ENCODE peak calls at places on chromosomes 13 and 19, in ten cellular contexts. B is A549, P is K562, S is HepG2, X is HCT116, L is heart left ventricle, H is upper lobe of left lung, U is body of pancreas, Z is gastrocnemius medialis, I is right lobe of liver. N is an unnamed sample.

GRCh38 chr13:28037399-28037798 is 48.9 kb upstream of the URAD start:
- ATAC-seq in B (no peak), P (no peak), S (no peak), X (peak; percentile 79), L (no peak), H (no peak), U (no peak), Z (no peak), I (no peak), N (no peak)

GRCh38 chr19:50981587-50982146 is 2.0 kb downstream of the KLK7 start:
- ATAC-seq in B (peak; percentile 51), P (peak; percentile 46), S (no peak), X (no peak), L (no peak), H (no peak), U (no peak), Z (no peak), I (peak; percentile 31), N (no peak)

GRCh38 chr19:48135411-48135810 is 24.8 kb upstream of the PLA2G4C start:
- ATAC-seq in B (no peak), P (peak; percentile 75), S (peak; percentile 24), X (peak; percentile 60), L (no peak), H (no peak), U (no peak), Z (no peak), I (no peak), N (no peak)

GRCh38 chr19:32421589-32422361 is 16.2 kb downstream of the DPY19L3 start:
- ATAC-seq in B (no peak), P (peak; percentile 89), S (no peak), X (no peak), L (peak; percentile 65), H (peak; percentile 69), U (no peak), Z (no peak), I (peak; percentile 77), N (no peak)

GRCh38 chr19:16571689-16572331 is 405 bp downstream of the SLC35E1 start:
- ATAC-seq in B (peak; percentile 48), P (peak; percentile 28), S (peak; percentile 2), X (peak; percentile 38), L (no peak), H (peak; percentile 10), U (peak; percentile 20), Z (peak; percentile 14), I (no peak), N (peak; percentile 44)

GRCh38 chr19:1133471-1133929 is 29.7 kb downstream of the GPX4 start:
- ATAC-seq in B (peak; percentile 36), P (peak; percentile 71), S (peak; percentile 13), X (peak; percentile 90), L (no peak), H (peak; percentile 15), U (no peak), Z (no peak), I (peak; percentile 1), N (no peak)

GRCh38 chr13:40254394-40254793 is 412.0 kb downstream of the FOXO1 start:
- ATAC-seq in B (no peak), P (no peak), S (no peak), X (no peak), L (no peak), H (no peak), U (no peak), Z (no peak), I (no peak), N (no peak)

GRCh38 chr13:79406597-79406908 is 498 bp upstream of the RBM26 start:
- ATAC-seq in B (no peak), P (peak; percentile 36), S (peak; percentile 69), X (peak; percentile 52), L (no peak), H (peak; percentile 34), U (peak; percentile 21), Z (peak; percentile 46), I (peak; percentile 54), N (no peak)

DNA sequence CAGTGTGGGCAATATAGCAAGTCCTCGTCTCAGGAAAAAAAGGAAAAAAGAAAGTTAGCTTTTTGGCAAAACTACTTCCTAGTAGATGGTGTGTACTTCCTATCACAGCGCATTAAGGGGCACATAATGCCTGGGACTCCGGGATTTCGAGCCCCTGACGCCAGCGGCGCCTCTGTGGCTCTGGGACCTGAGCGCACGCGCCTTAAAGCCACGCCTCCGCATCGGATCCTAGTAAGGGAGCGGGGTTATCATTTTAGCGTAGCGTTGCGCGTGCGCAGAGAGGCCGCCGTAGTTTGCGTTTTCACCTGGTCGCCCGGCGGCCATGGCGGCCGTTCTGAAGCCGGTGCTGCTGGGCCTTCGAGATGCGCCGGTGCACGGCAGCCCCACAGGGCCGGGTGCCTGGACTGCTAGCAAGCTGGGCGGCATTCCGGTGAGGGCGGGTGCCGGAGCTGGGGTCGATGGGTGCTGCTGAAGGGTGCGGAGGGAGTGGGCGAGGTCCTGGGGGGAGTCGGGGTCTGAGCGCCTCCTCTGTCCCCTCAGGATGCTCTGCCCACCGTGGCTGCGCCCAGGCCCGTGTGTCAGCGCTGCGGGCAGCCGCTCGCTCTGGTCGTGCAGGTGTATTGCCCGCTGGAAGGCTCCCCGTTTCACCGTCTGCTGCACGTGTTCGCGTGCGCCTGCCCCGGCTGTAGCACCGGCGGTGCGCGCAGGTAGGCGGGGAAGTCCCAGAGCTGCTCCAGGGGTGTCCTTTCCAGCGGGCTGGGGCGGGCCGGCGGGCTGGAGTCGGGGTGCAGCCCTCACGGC is at the start of gene PDCD2L:
- ATAC-seq in B (peak; percentile 93), P (peak; percentile 96), S (peak; percentile 92), X (peak; percentile 94), L (peak; percentile 95), H (peak; percentile 97), U (peak; percentile 95), Z (peak; percentile 98), I (peak; percentile 94), N (peak; percentile 92)
- TF ChIP-seq POLR2A in B (peak; percentile 96), P (peak; percentile 90), S (peak; percentile 79), X (peak; percentile 78), L (no peak), H (no peak), U (peak; percentile 44), Z (peak; percentile 73), I (peak; percentile 57), N (peak; percentile 62)

GRCh38 chr13:98960331-98961203 is 17.3 kb downstream of the DOCK9 start:
- ATAC-seq in B (no peak), P (peak; percentile 50), S (no peak), X (no peak), L (peak; percentile 80), H (no peak), U (no peak), Z (peak; percentile 46), I (peak; percentile 59), N (peak; percentile 23)
- H3K27ac ChIP-seq in B (no peak overlapping the region), P (no peak overlapping the region), S (no peak overlapping the region), X (no peak overlapping the region), L (peak overlapping the region; percentile 32), H (peak overlapping the region; percentile 36), U (no peak overlapping the region), Z (peak overlapping the region; percentile 70), I (no peak overlapping the region), N (peak overlapping the region; percentile 53)

GRCh38 chr13:48561461-48562224 is 28.8 kb upstream of the RCBTB2 start:
- ATAC-seq in B (no peak), P (no peak), S (no peak), X (no peak), L (peak; percentile 44), H (no peak), U (no peak), Z (no peak), I (no peak), N (no peak)

GRCh38 chr13:48562296-48563066 is 29.6 kb upstream of the RCBTB2 start:
- ATAC-seq in B (no peak), P (peak; percentile 68), S (no peak), X (no peak), L (peak; percentile 56), H (peak; percentile 50), U (no peak), Z (no peak), I (peak; percentile 63), N (no peak)

GRCh38 chr13:48559638-48560320 is 26.9 kb upstream of the RCBTB2 start:
- ATAC-seq in B (no peak), P (no peak), S (no peak), X (no peak), L (no peak), H (no peak), U (no peak), Z (no peak), I (no peak), N (no peak)

GRCh38 chr13:48563611-48564010 is 30.7 kb upstream of the RCBTB2 start:
- ATAC-seq in B (no peak), P (no peak), S (no peak), X (no peak), L (no peak), H (no peak), U (no peak), Z (no peak), I (no peak), N (no peak)

GRCh38 chr13:48560657-48561337 is 27.9 kb upstream of the RCBTB2 start:
- ATAC-seq in B (no peak), P (no peak), S (no peak), X (no peak), L (no peak), H (no peak), U (no peak), Z (no peak), I (no peak), N (no peak)
- H3K4me3 ChIP-seq in B (no peak overlapping the region), P (no peak overlapping the region), S (no peak overlapping the region), X (no peak overlapping the region), L (no peak overlapping the region), H (no peak overlapping the region), U (no peak overlapping the region), Z (no peak overlapping the region), I (no peak overlapping the region), N (no peak overlapping the region)

GRCh38 chr19:35266904-35267817 is 1.6 kb upstream of the USF2 start:
- ATAC-seq in B (no peak), P (peak; percentile 70), S (peak; percentile 18), X (peak; percentile 7), L (peak; percentile 56), H (peak; percentile 61), U (no peak), Z (peak; percentile 48), I (peak; percentile 17), N (peak; percentile 14)

GRCh38 chr19:35268546-35269424 is at the start of gene USF2:
- ATAC-seq in B (peak; percentile 53), P (peak; percentile 17), S (no peak), X (peak; percentile 28), L (peak; percentile 44), H (no peak), U (peak; percentile 57), Z (peak; percentile 57), I (no peak), N (peak; percentile 31)

GRCh38 chr19:35269425-35270117 is 809 bp downstream of the USF2 start:
- ATAC-seq in B (peak; percentile 70), P (peak; percentile 84), S (peak; percentile 79), X (peak; percentile 73), L (peak; percentile 60), H (peak; percentile 71), U (peak; percentile 57), Z (peak; percentile 56), I (peak; percentile 65), N (peak; percentile 70)

GRCh38 chr19:35266149-35266903 is 2.4 kb upstream of the USF2 start:
- ATAC-seq in B (no peak), P (no peak), S (peak; percentile 2), X (no peak), L (no peak), H (no peak), U (no peak), Z (no peak), I (no peak), N (no peak)

DNA sequence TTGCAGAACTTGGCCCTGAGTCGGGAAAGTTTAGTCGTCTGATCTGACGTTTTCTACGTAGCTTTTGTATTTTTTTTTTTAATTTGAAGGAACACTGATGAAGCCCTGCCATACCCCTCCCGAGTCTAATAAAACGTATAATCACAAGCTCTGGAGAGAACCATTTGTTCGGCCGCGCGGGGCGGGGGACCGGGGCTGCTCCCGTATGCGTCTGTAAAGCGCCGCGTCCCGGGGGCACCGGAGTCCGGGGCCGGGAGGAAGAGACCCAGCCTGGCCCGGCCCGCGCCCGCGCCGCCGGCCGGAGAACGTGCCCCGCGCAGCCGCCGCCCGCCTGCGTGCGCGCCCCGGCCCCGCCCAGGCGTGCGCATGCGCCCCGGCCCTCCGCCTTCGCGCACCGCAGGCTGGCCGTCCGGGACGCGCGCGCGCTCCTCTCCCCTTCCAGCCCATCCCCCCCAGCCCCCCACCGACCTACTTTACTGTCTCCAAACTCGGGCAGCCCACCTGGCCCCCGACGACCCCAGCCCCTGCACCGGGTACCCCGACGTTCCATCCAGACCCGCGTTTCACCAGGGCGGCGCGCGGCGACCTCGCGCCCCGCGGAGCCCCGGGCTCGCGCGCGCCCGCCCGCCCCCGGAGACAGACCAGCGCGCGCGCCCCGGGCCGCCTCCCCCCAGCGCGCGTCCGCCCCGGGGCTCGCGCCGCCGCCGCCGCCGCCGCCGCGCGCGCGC is 780 bp upstream of the USF2 start:
- ATAC-seq in B (peak; percentile 35), P (peak; percentile 63), S (peak; percentile 39), X (peak; percentile 52), L (peak; percentile 69), H (peak; percentile 91), U (peak; percentile 78), Z (peak; percentile 67), I (peak; percentile 52), N (peak; percentile 83)
- TF ChIP-seq POLR2A in B (peak; percentile 70), P (peak; percentile 80), S (no peak), X (peak; percentile 33), L (peak; percentile 36), H (peak; percentile 38), U (no peak), Z (peak; percentile 95), I (peak; percentile 71), N (peak; percentile 88)

N was measured in gastroesophageal sphincter.